ENCODE peak calls at places on chromosomes 3 and 15, in six cellular contexts. T, S, F, M, W and Y are unnamed samples.
A peak's percentile ranks its signal among the peaks of the same experiment; 100 is the strongest.

GRCh38 chr3:50616003-50616769 is 765 bp upstream of the MAPKAPK3 start:
- DNase-seq in T (peak; percentile 78), M (peak; percentile 86), S (peak; percentile 81), F (peak; percentile 95), W (peak; percentile 95), Y (peak; percentile 86)

GRCh38 chr3:185393055-185393454 is 30.1 kb downstream of the MAP3K13 start:
- DNase-seq in W (no peak), F (no peak), M (no peak), S (no peak), T (no peak), Y (no peak)

GRCh38 chr3:134852893-134853351 is 57.9 kb downstream of the EPHB1 start:
- DNase-seq in M (no peak), F (no peak), S (no peak), T (no peak), W (no peak), Y (no peak)

GRCh38 chr3:69474186-69474585 is 88.3 kb upstream of the FRMD4B start:
- DNase-seq in F (no peak), W (no peak), T (no peak), S (no peak), M (no peak), Y (no peak)

GRCh38 chr3:129425213-129425612 is 3.2 kb downstream of the EFCAB12 start:
- DNase-seq in M (no peak), T (no peak), W (no peak), S (no peak), F (peak; percentile 51), Y (no peak)

GRCh38 chr3:102484384-102484783 is 49.6 kb downstream of the ZPLD1 start:
- DNase-seq in S (no peak), F (no peak), M (no peak), T (no peak), W (no peak), Y (no peak)

GRCh38 chr15:88623061-88623460 is 1.9 kb downstream of the AEN start:
- DNase-seq in F (no peak), T (no peak), W (peak; percentile 54), S (no peak), M (no peak), Y (no peak)

GRCh38 chr3:155946178-155946577 is 75.7 kb downstream of the GMPS start:
- DNase-seq in M (no peak), S (no peak), F (no peak), W (peak; percentile 18), T (no peak), Y (no peak)

GRCh38 chr3:119930286-119930685 is 148.4 kb downstream of the NR1I2 start:
- DNase-seq in S (no peak), F (no peak), T (no peak), W (no peak), M (no peak), Y (no peak)

GRCh38 chr3:170089862-170090600 is 52.2 kb downstream of the GPR160 start:
- DNase-seq in M (no peak), W (no peak), S (no peak), F (no peak), T (no peak), Y (no peak)

GRCh38 chr3:138270245-138270644 is 59.4 kb downstream of the NME9 start:
- DNase-seq in M (no peak), T (no peak), W (no peak), F (no peak), S (no peak), Y (no peak)
- TF ChIP-seq CTCF in M (no peak), T (no peak), W (no peak), F (no peak), S (no peak), Y (no peak)

DNA sequence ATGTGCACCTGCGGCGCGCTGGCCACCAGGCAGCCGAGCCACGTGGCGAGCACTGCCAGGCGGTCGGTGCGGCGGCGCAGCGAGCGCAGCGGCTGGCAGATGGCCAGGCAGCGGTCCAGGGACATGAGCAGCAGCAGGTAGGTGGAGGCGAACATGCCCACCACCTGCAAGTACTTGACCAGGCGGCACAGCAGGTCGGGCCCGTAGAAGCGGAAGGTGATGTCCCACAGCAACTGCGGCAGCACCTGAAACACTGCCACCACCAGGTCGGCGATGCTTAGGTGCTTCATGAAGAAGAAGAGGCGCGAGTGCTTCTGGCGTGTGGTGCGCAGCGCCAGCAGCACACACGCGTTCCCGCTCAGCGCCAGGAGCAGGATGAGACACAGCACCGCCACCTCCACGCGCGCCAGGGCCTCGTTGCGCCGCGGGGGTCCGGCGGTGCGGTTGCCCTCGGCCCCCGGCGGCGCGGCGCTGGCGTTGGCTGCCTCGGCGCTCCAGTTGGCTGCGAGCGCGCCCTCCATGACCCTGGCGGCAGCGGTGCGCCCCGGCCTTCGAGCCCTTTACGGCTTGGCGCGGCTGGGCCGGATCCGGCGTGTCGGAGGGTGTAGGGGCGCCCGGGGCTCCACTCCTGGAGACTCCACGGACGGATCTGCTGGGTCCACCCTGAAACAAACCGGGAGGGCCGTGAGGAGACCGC is 1.6 kb downstream of the OXTR start:
- DNase-seq in W (peak; percentile 31), T (no peak), F (peak; percentile 84), M (no peak), S (no peak), Y (peak; percentile 71)
- TF ChIP-seq CTCF in W (peak; percentile 12), T (no peak), F (peak; percentile 76), M (no peak), S (no peak), Y (no peak)

GRCh38 chr3:72993391-72993790 is 3.2 kb upstream of the PPP4R2 start:
- DNase-seq in S (no peak), F (peak; percentile 63), T (no peak), M (no peak), W (no peak), Y (no peak)
- TF ChIP-seq CTCF in S (no peak), F (peak; percentile 57), T (peak; percentile 25), M (no peak), W (no peak), Y (no peak)

DNA sequence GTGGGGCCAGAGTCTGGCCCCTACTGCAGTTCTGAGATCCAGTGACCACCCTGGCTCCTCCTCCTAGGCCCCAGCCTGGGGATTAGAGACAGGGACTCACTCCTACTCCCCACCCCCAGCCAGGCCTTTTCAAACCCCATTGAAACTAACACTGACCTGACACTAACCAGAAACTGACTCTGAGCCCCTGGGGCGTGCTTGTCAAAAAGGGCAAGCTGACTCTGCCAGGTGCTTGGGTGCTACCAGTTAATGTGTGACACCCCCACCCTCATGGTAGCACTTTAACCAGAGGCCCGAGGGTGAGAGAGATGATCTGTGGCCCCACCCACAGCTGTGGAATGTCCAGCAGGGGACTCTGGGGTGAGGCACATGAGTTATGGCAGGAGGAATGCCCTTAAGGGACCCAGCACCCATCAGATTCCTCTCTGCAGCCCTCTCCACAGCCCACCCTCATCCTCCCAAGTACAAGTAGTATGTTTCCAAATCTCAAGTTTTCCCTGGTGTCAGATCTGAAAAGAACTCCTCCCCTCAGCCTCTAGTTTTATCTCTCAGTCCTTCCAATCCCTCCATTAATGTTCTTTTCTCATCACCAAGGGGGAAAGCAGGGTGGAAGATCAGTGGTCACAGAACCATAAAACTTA is 1.4 kb downstream of the PTH1R start:
- DNase-seq in F (no peak), M (no peak), S (no peak), W (peak; percentile 71), T (no peak), Y (peak; percentile 35)
- TF ChIP-seq CTCF in F (no peak), M (no peak), S (no peak), W (no peak), T (no peak), Y (no peak)

GRCh38 chr3:195855471-195856409 is 44.0 kb upstream of the MUC4 start:
- DNase-seq in W (no peak), M (no peak), T (no peak), S (no peak), F (no peak), Y (no peak)
- TF ChIP-seq CTCF in W (peak; percentile 11), M (no peak), T (no peak), S (no peak), F (peak; percentile 64), Y (no peak)

GRCh38 chr15:51802593-51802992 is 26.9 kb upstream of the TMOD3 start:
- DNase-seq in M (no peak), W (no peak), F (no peak), T (no peak), S (no peak), Y (no peak)

GRCh38 chr15:51803961-51804360 is 25.5 kb upstream of the TMOD3 start:
- DNase-seq in M (no peak), W (no peak), F (no peak), S (no peak), T (no peak), Y (no peak)

GRCh38 chr15:51799174-51799907 is 30.1 kb upstream of the TMOD3 start:
- DNase-seq in S (no peak), T (no peak), W (no peak), F (no peak), M (no peak), Y (no peak)

GRCh38 chr15:51799908-51800252 is 29.6 kb upstream of the TMOD3 start:
- DNase-seq in T (no peak), M (no peak), W (no peak), F (no peak), S (no peak), Y (no peak)

GRCh38 chr15:51801391-51801835 is 28.0 kb upstream of the TMOD3 start:
- DNase-seq in M (no peak), F (peak; percentile 75), T (peak; percentile 24), W (peak; percentile 27), S (no peak), Y (peak; percentile 40)
- TF ChIP-seq CTCF in M (no peak), F (peak; percentile 68), T (peak; percentile 64), W (peak; percentile 45), S (peak; percentile 37), Y (peak; percentile 53)

DNA sequence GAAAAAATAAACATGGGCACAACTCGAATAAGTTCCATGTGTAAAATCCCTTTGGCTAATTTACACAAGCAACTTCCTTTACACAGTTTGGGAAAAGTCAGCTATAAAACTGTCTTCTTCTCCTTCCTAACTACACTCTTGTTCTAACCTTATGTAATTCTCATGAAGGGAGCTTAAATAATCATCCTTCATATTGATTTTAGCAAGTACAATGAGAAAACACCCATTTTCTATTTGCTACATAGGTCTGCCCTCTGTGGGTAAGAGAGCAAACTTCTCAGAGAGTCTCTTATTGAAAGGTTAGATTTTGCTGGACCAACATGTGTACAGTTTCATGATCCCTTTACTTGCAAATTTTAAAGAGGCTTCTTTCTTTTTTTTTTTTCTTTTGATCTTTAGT is 398.5 kb downstream of the ROBO1 start:
- DNase-seq in T (no peak), W (no peak), F (peak; percentile 24), S (no peak), M (no peak), Y (no peak)
- TF ChIP-seq CTCF in T (peak; percentile 48), W (peak; percentile 36), F (peak; percentile 32), S (no peak), M (no peak), Y (peak; percentile 26)